ENCODE peak calls at places on chromosome 11, in ten cellular contexts. V is heart left ventricle, L is OCI-LY7, H is vagina, A is cardiac muscle cell, E is choroid plexus epithelial cell, T is pancreas, Z is tibial nerve, I is RWPE1, W is Caco-2. C is an unnamed sample.

GRCh38 chr11:96014234-96014633 is 90.3 kb upstream of the MTMR2 start:
- DNase-seq in V (no peak), L (no peak), H (no peak), A (peak), E (peak), T (no peak), Z (no peak), I (peak), W (no peak), C (peak)

GRCh38 chr11:57649826-57650738 is at the start of gene YPEL4:
- DNase-seq in V (no peak), L (peak), H (no peak), A (peak), E (peak), T (no peak), Z (no peak), I (peak), W (no peak), C (peak)

GRCh38 chr11:1050581-1051355 is 14.2 kb upstream of the MUC6 start:
- DNase-seq in V (peak), L (peak), H (no peak), A (peak), E (peak), T (peak), Z (peak), I (peak), W (peak), C (peak)

GRCh38 chr11:9726313-9727022 is 62.6 kb downstream of the SWAP70 start:
- DNase-seq in V (no peak), L (no peak), H (no peak), A (peak), E (peak), T (no peak), Z (no peak), I (peak), W (no peak), C (peak)

GRCh38 chr11:79259800-79260199 is 181.0 kb downstream of the TENM4 start:
- DNase-seq in V (no peak), L (no peak), H (peak), A (peak), E (peak), T (no peak), Z (no peak), I (no peak), W (peak), C (no peak)

GRCh38 chr11:63802637-63803414 is 10.4 kb upstream of the SPINDOC start:
- DNase-seq in V (no peak), L (no peak), H (no peak), A (peak), E (peak), T (no peak), Z (no peak), I (peak), W (peak), C (no peak)

GRCh38 chr11:32430586-32431357 is 4.6 kb downstream of the WT1 start:
- DNase-seq in V (no peak), L (no peak), H (peak), A (peak), E (no peak), T (no peak), Z (no peak), I (no peak), W (no peak), C (no peak)

GRCh38 chr11:126371595-126371994 is 16.1 kb downstream of the ST3GAL4 start:
- DNase-seq in V (no peak), L (no peak), H (no peak), A (no peak), E (no peak), T (no peak), Z (no peak), I (no peak), W (no peak), C (no peak)

GRCh38 chr11:70111269-70112016 is 33.3 kb downstream of the ANO1 start:
- DNase-seq in V (peak), L (no peak), H (no peak), A (peak), E (peak), T (peak), Z (no peak), I (no peak), W (no peak), C (no peak)

GRCh38 chr11:69646493-69647201 is 5.7 kb downstream of the CCND1 start:
- DNase-seq in V (no peak), L (no peak), H (no peak), A (no peak), E (no peak), T (no peak), Z (no peak), I (no peak), W (no peak), C (no peak)

GRCh38 chr11:24932110-24933000 is 435.5 kb downstream of the LUZP2 start:
- DNase-seq in V (no peak), L (no peak), H (no peak), A (peak), E (peak), T (no peak), Z (no peak), I (peak), W (no peak), C (no peak)

GRCh38 chr11:132718711-132719641 is 813.3 kb downstream of the OPCML start:
- DNase-seq in V (no peak), L (no peak), H (no peak), A (peak), E (peak), T (no peak), Z (no peak), I (no peak), W (no peak), C (no peak)

GRCh38 chr11:10566257-10566956 is 2.1 kb downstream of the LYVE1 start:
- DNase-seq in V (no peak), L (no peak), H (peak), A (no peak), E (no peak), T (no peak), Z (no peak), I (no peak), W (no peak), C (no peak)

GRCh38 chr11:28366549-28367341 is 258.6 kb downstream of the METTL15 start:
- DNase-seq in V (no peak), L (no peak), H (no peak), A (peak), E (peak), T (no peak), Z (no peak), I (no peak), W (no peak), C (no peak)

GRCh38 chr11:13338437-13339069 is 61.0 kb downstream of the BMAL1 start:
- DNase-seq in V (no peak), L (no peak), H (no peak), A (peak), E (no peak), T (no peak), Z (no peak), I (peak), W (no peak), C (no peak)

GRCh38 chr11:65781152-65781961 is 581 bp upstream of the AP5B1 start:
- DNase-seq in V (no peak), L (no peak), H (peak), A (peak), E (no peak), T (peak), Z (no peak), I (no peak), W (no peak), C (no peak)

GRCh38 chr11:48107188-48107704 is 109.4 kb upstream of the OR4B1 start:
- DNase-seq in V (no peak), L (peak), H (no peak), A (no peak), E (no peak), T (no peak), Z (no peak), I (no peak), W (no peak), C (peak)

GRCh38 chr11:113773092-113773415 is 438 bp downstream of the ZW10 start:
- DNase-seq in V (peak), L (peak), H (no peak), A (peak), E (peak), T (no peak), Z (no peak), I (peak), W (peak), C (no peak)

DNA sequence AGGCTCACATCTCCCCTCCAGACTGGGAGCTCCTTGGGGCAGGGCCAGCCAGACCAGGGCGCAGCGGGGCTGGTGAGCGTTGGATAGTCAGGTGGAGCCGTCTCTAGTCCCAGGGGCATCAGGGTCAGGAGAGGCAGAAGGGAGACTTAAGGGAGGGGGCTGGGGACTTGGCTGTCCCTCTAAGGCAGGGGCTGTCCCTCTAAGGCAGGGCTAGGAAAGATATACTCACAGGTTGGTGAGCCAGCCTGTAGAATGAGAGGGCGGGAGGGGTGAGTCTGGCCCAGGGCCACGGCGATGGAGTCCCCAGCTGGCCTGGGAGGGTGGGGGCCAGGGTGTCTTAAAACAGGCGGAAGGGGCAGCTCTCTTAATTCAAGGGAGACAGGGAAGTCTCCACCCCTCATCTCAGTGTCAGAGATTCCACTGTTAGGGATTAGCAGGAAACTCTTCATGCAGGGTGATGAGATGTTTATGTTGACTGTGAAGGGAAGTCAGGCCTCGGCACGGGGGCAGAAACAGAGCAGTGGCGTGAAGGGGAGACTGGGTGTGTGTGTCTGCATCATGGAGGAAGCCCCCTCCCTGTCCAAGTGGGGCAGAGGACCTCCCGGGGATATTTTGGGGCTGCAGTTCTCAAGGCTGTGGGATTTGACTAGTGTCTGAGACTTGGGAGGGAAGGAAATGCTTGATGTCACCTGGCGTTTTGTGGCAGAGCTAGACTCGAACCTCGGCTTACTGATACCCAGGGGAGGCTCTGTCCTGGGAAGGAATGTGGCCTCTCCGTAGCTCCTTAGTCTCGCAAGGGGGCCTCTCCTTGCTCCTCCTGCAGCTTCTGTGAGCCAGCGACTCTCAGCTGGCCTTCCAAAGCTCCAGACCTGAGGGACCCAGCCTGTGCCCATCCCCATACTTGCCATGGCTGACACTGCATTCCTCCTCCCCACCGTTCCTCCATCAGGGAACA is 11.5 kb downstream of the P2RY2 start:
- DNase-seq in V (peak), L (no peak), H (no peak), A (no peak), E (no peak), T (no peak), Z (no peak), I (no peak), W (no peak), C (no peak)
- TF ChIP-seq CTCF in V (no peak), L (no peak), H (no peak), A (no peak), E (no peak), T (no peak), Z (no peak), I (no peak), W (no peak), C (no peak)

DNA sequence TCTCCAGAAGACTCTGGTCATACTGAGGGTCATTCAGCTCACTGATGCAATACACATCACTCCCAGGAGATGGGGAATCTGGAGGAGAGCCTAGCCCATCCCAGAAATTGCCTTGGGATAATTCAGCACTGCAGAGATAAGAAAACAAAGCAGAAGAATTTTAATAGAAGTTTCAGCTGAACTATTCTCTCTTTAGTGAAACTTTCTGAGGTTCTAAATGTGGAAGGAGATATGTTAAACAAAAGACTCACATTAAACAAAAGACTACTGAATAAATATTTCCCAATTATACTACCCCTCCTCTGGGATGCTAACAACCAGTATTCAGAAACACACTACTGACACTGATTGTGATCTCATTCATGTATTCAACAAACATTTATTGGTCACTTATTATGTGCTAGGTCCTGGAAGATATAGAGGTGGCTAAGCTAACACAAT is 47.8 kb downstream of the C2CD3 start:
- DNase-seq in V (no peak), L (no peak), H (no peak), A (peak), E (no peak), T (no peak), Z (no peak), I (no peak), W (peak), C (no peak)
- TF ChIP-seq CTCF in V (no peak), L (no peak), H (no peak), A (no peak), E (peak), T (no peak), Z (no peak), I (no peak), W (peak), C (no peak)

DNA sequence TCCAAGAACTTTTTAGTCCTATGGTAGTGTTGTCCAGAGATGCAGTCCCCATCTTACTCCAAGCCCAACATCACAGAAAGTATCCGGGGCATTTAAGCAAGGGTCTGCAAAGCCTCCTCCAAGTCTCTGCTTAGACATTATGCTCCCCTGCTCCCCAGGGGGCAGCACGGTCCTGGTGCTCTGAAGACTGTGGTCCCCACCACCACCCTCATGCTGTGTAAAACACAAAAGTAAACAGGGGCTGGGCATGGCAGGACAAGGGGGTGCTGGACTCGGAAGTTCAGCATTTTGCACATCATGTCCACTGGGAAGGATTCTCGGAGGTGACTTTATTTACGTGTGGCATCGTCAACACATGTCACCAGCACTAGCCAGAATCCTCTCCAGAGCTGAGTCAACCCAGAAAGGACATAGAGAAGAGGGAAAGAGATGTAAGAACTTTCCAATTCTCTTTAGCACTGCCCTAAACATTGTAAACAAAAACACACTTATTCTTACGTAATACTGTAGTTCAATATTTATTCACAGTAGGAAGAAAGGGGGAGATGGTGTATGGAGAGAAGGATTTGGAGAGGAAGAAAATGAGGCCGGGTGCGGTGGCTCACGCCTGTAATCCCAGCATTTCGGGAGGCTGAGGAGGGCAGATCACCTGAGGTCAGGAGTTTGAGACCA is 37.7 kb downstream of the TCIRG1 start:
- DNase-seq in V (no peak), L (peak), H (no peak), A (no peak), E (peak), T (no peak), Z (no peak), I (no peak), W (peak), C (no peak)
- TF ChIP-seq CTCF in V (peak), L (peak), H (no peak), A (peak), E (peak), T (no peak), Z (no peak), I (no peak), W (peak), C (peak)

GRCh38 chr11:6817668-6818067 is 18.2 kb upstream of the OR6A2 start:
- DNase-seq in V (no peak), L (no peak), H (no peak), A (no peak), E (peak), T (no peak), Z (no peak), I (no peak), W (no peak), C (no peak)
- TF ChIP-seq CTCF in V (no peak), L (no peak), H (no peak), A (no peak), E (peak), T (no peak), Z (no peak), I (no peak), W (no peak), C (no peak)

DNA sequence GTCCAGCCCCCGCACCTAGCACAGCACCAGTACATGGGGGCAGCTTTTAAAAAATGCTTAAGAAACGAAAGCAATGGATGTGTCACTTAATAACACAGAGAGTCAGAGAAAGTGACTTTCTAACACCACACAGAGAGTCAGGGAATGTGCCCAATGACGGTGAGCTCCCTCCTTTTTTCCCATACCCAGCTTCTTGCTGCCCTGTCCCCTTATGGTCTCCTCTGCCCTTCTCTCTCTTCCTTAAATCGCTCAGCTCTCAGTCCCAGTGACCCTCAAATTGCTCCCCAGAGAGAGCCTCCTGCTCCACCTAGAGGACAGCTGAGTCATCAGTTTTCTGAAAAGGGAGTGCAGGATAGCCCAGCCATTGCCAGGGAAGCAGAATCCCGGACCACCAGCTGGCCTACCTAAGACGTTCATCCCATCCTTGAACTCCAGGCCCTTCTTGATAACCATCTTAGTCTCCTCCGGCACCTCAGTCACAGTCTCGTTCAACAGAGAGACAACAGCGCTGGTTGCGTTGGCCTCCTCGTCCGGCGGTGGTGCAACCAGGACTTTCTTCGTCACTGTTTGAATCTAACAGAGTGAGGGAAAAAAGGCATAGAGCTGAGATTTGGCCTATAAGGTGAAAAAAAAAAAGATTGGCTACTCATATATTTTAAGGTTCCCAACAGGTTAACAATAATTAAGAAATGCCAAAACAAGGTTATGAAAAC is 113.5 kb downstream of the SLC1A2 start:
- DNase-seq in V (no peak), L (peak), H (no peak), A (peak), E (peak), T (no peak), Z (no peak), I (peak), W (peak), C (peak)
- TF ChIP-seq CTCF in V (peak), L (peak), H (peak), A (peak), E (peak), T (peak), Z (peak), I (peak), W (peak), C (peak)

GRCh38 chr11:11876458-11876857 is 34.7 kb downstream of the USP47 start:
- DNase-seq in V (no peak), L (no peak), H (no peak), A (no peak), E (peak), T (no peak), Z (no peak), I (peak), W (peak), C (no peak)
- TF ChIP-seq CTCF in V (no peak), L (peak), H (no peak), A (peak), E (peak), T (no peak), Z (no peak), I (no peak), W (peak), C (peak)

GRCh38 chr11:131223198-131223975 is 147.0 kb upstream of the NTM start:
- DNase-seq in V (no peak), L (no peak), H (no peak), A (no peak), E (no peak), T (no peak), Z (no peak), I (no peak), W (no peak), C (no peak)

GRCh38 chr11:131218542-131218941 is 151.9 kb upstream of the NTM start:
- DNase-seq in V (no peak), L (no peak), H (no peak), A (no peak), E (no peak), T (no peak), Z (no peak), I (no peak), W (no peak), C (no peak)

DNA sequence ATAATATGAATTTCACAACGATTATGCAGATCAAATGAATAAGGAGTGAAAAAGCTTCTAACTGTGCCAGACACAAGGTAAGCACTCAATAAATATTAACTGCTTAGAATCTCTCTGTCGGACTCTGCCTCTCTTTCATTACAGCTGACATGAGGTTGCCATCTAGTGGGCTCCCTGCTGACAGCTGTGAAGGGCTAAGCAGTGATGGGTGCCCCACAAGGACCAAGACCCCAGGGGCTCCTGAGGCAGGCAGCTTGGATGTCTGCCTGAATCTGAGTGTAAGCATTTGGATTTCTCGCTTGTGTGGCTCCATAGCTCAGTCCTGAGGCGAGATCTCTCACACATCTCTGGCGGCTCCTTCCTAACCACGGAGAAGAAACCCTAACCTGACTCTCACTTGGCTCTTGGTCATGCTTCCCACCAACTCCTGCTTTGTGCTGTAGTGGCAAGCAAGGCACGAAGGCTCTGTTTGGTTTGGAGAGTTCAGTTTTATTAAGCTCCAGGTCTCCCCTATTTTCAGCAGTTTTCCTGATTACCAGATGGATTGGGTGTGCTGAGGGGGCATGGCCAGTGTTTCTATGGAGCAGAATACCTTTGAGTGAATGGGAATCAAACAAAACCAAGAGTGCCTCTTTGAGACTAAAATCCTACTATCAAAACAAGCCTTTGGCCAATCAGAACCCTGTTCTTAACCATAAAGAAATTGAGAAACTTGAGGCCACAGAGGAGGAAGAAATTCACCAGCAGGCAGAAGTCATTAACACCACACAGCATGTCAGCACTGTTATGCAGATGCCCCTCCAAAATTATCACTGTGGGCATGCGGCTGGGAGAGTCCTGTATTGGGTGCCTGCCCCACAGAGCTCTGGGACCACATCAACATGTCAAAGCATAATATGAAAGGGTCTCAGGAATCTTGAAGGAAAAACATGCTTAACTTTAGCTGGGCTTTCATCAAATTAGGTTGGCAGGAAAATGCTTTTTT is 152.8 kb upstream of the NTM start:
- DNase-seq in V (no peak), L (peak), H (no peak), A (no peak), E (no peak), T (no peak), Z (no peak), I (no peak), W (peak), C (no peak)
- TF ChIP-seq CTCF in V (peak), L (peak), H (no peak), A (no peak), E (no peak), T (no peak), Z (no peak), I (no peak), W (peak), C (peak)